ENCODE peak calls at places on chromosomes 11 and 22, in four cellular contexts. One of them, this sample, is unnamed.

GRCh38 chr11:92325416-92325815 is 100.8 kb downstream of the FAT3 start:
- DNase-seq in IMR-90: no peak
- DNase-seq in H9: no peak
- DNase-seq in H1: no peak
- DNase-seq in this sample: no peak

GRCh38 chr11:85590848-85591483 is 36.2 kb downstream of the DLG2 start:
- DNase-seq in IMR-90: peak; percentile 36
- DNase-seq in H9: no peak
- DNase-seq in H1: no peak
- DNase-seq in this sample: peak; percentile 70

GRCh38 chr22:31852691-31853370 is 91.5 kb upstream of the YWHAH start:
- DNase-seq in IMR-90: peak; percentile 21
- DNase-seq in H9: no peak
- DNase-seq in H1: no peak
- DNase-seq in this sample: no peak

GRCh38 chr11:64401775-64402174 is 42.8 kb downstream of the RPS6KA4 start:
- DNase-seq in IMR-90: no peak
- DNase-seq in H9: no peak
- DNase-seq in H1: no peak
- DNase-seq in this sample: no peak

GRCh38 chr11:65315204-65315865 is 669 bp downstream of the CDC42EP2 start:
- DNase-seq in IMR-90: peak; percentile 68
- DNase-seq in H9: peak; percentile 93
- DNase-seq in H1: peak; percentile 76
- DNase-seq in this sample: peak; percentile 89

GRCh38 chr11:64687204-64687603 is 35.8 kb downstream of the NRXN2 start:
- DNase-seq in IMR-90: no peak
- DNase-seq in H9: no peak
- DNase-seq in H1: no peak
- DNase-seq in this sample: no peak

GRCh38 chr11:5596611-5597201 is at the start of gene TRIM6:
- DNase-seq in IMR-90: peak; percentile 35
- DNase-seq in H9: peak; percentile 74
- DNase-seq in H1: no peak
- DNase-seq in this sample: peak; percentile 82

GRCh38 chr22:43136255-43136654 is 6.9 kb downstream of the MCAT start:
- DNase-seq in IMR-90: peak; percentile 30
- DNase-seq in H9: peak; percentile 63
- DNase-seq in H1: no peak
- DNase-seq in this sample: peak; percentile 62

GRCh38 chr11:122367809-122368231 is 251.8 kb upstream of the BLID start:
- DNase-seq in IMR-90: peak; percentile 82
- DNase-seq in H9: no peak
- DNase-seq in H1: no peak
- DNase-seq in this sample: no peak

GRCh38 chr11:2305862-2306823 is 4.3 kb downstream of the TSPAN32 start:
- DNase-seq in IMR-90: peak; percentile 85
- DNase-seq in H9: peak; percentile 29
- DNase-seq in H1: no peak
- DNase-seq in this sample: no peak

GRCh38 chr11:115170133-115170815 is 333.9 kb downstream of the CADM1 start:
- DNase-seq in IMR-90: peak; percentile 38
- DNase-seq in H9: no peak
- DNase-seq in H1: no peak
- DNase-seq in this sample: peak; percentile 31

GRCh38 chr22:48703265-48703941 is 1124.3 kb downstream of the BRD1 start:
- DNase-seq in IMR-90: no peak
- DNase-seq in H9: no peak
- DNase-seq in H1: no peak
- DNase-seq in this sample: no peak

GRCh38 chr22:22820626-22821025 is 67.0 kb upstream of the IGLL5 start:
- DNase-seq in IMR-90: no peak
- DNase-seq in H9: no peak
- DNase-seq in H1: no peak
- DNase-seq in this sample: no peak

GRCh38 chr11:130217133-130217631 is 57.6 kb downstream of the ST14 start:
- DNase-seq in IMR-90: no peak
- DNase-seq in H9: no peak
- DNase-seq in H1: no peak
- DNase-seq in this sample: no peak

GRCh38 chr22:37533995-37534394 is 14.8 kb upstream of the CARD10 start:
- DNase-seq in IMR-90: peak; percentile 88
- DNase-seq in H9: no peak
- DNase-seq in H1: no peak
- DNase-seq in this sample: no peak

GRCh38 chr11:125376117-125376516 is 119.9 kb downstream of the FEZ1 start:
- DNase-seq in IMR-90: no peak
- DNase-seq in H9: peak; percentile 43
- DNase-seq in H1: no peak
- DNase-seq in this sample: peak; percentile 35

GRCh38 chr11:62324738-62325556 is 12.3 kb upstream of the ASRGL1 start:
- DNase-seq in IMR-90: peak; percentile 18
- DNase-seq in H9: peak; percentile 89
- DNase-seq in H1: peak; percentile 41
- DNase-seq in this sample: peak; percentile 86

GRCh38 chr22:44037519-44038370 is 13.6 kb downstream of the PARVB start:
- DNase-seq in IMR-90: peak; percentile 97
- DNase-seq in H9: no peak
- DNase-seq in H1: no peak
- DNase-seq in this sample: peak; percentile 65

GRCh38 chr22:38793721-38794466 is at the start of gene DNAL4:
- DNase-seq in IMR-90: peak; percentile 98
- DNase-seq in H9: peak; percentile 95
- DNase-seq in H1: peak; percentile 92
- DNase-seq in this sample: peak; percentile 99
- H3K56ac ChIP-seq in IMR-90: peak within 1 kb of the TSS; percentile 5
- H3K56ac ChIP-seq in H9: no peak within 1 kb of the TSS
- H3K56ac ChIP-seq in H1: no peak within 1 kb of the TSS
- H3K56ac ChIP-seq in this sample: peak within 1 kb of the TSS; percentile 77

DNA sequence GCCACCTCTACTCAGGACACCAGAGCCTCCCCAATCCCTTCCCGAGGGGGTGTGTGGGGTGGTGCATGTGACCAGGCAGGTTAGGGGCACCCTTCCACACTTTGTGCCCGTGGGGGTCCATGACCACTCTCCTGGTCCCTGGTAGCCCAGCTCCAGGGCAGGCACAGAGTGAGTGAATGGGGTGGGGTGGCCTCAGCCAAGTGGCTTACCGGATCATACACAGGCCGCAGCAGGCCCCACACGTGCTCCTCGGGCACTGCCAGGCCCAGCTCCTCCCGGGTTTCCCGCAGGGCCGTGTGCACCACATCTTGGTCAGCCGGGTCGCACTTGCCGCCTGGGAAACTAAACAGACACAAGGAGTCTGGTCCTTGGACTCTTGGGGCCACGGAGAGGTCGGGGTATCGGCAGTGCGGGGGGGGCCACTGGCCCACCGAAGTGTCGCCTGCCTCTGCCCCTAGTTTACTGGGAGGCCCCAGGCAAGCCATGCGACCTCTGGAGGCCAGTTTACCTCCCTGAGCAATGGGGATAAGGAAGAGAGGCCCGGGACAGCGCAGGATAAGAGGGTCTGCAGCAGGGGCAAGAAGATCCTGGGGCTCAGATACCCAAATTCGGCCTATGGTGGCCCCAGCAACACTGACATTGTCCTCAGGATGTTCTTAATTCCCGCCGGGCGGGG is 889 bp downstream of the NUDT8 start:
- DNase-seq in IMR-90: no peak
- DNase-seq in H9: no peak
- DNase-seq in H1: no peak
- DNase-seq in this sample: peak; percentile 65
- H2AK5ac ChIP-seq in IMR-90: peak overlapping the region; percentile 39
- H2AK5ac ChIP-seq in H9: no peak overlapping the region
- H2AK5ac ChIP-seq in H1: peak overlapping the region; percentile 4
- H2AK5ac ChIP-seq in this sample: no peak overlapping the region

DNA sequence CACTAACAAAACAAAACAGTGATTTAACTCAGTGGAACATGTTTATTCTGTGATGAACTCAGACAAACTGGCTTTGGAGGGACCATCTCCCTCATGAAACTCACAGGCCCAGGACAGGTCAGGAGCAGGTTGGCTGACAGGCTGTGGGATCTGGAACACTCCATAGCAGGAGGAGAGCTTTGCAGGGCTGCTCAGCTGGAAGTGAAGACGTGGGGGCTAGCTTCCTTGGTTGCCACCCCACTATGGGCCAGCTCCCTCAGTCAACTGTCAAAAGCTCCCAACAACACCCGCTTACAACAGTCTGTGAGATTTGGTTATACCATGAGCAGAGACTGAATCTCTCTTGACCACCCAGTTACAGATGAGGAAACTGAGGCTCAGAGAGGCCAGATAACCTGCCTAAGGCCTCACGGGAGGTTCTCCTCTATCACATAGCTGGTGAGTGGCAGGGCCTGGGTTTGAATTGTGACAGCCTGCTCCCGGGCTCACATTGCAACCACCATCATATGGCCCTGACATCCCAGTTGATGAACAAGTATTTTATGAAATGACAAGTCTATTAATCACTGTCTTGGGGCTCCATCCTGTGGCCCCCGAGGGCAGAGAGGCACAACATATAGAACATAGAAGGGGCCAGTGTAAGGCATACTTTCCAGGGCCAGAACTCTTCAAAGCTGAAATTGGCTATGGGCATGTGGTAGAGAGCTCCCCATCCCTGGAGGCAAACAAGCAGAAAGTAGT is 473.4 kb downstream of the MN1 start:
- DNase-seq in IMR-90: no peak
- DNase-seq in H9: peak; percentile 14
- DNase-seq in H1: no peak
- DNase-seq in this sample: no peak
- H3K56ac ChIP-seq in IMR-90: no peak overlapping the region
- H3K56ac ChIP-seq in H9: no peak overlapping the region
- H3K56ac ChIP-seq in H1: no peak overlapping the region
- H3K56ac ChIP-seq in this sample: no peak overlapping the region

GRCh38 chr22:29734429-29734828 is 14.6 kb downstream of the CABP7 start:
- DNase-seq in IMR-90: no peak
- DNase-seq in H9: no peak
- DNase-seq in H1: no peak
- DNase-seq in this sample: no peak
- H2AK5ac ChIP-seq in IMR-90: no peak overlapping the region
- H2AK5ac ChIP-seq in H9: no peak overlapping the region
- H2AK5ac ChIP-seq in H1: no peak overlapping the region
- H2AK5ac ChIP-seq in this sample: no peak overlapping the region

DNA sequence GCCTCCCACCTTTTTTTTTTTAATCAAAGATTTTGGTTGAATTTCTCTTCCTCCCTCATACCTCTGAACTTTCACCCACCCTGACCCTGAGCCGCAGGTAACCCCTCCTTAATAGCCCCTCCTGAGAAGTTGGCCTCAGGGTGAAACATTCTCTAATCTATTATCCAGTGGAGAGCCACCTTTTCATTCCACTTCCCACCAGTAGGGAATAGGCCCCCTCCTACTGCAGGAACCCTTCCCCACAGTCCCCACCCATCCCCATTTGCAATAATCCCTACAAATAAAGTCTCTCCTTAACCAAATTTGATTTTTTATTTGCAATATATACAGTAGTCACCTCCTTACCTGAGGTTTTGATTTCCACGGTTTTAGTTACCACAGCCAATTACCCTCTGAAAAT is 2.1 kb upstream of the SLC35F2 start:
- DNase-seq in IMR-90: no peak
- DNase-seq in H9: no peak
- DNase-seq in H1: no peak
- DNase-seq in this sample: peak; percentile 29
- H3K56ac ChIP-seq in IMR-90: no peak overlapping the region
- H3K56ac ChIP-seq in H9: no peak overlapping the region
- H3K56ac ChIP-seq in H1: no peak overlapping the region
- H3K56ac ChIP-seq in this sample: no peak overlapping the region

GRCh38 chr11:39361557-39361956 is 2097.9 kb downstream of the LRRC4C start:
- DNase-seq in IMR-90: no peak
- DNase-seq in H9: no peak
- DNase-seq in H1: no peak
- DNase-seq in this sample: peak; percentile 14

GRCh38 chr11:39367526-39367925 is 2091.9 kb downstream of the LRRC4C start:
- DNase-seq in IMR-90: no peak
- DNase-seq in H9: no peak
- DNase-seq in H1: no peak
- DNase-seq in this sample: peak; percentile 30

GRCh38 chr11:39365809-39366436 is 2093.5 kb downstream of the LRRC4C start:
- DNase-seq in IMR-90: no peak
- DNase-seq in H9: no peak
- DNase-seq in H1: no peak
- DNase-seq in this sample: peak; percentile 79
- H2AK5ac ChIP-seq in IMR-90: no peak overlapping the region
- H2AK5ac ChIP-seq in H9: no peak overlapping the region
- H2AK5ac ChIP-seq in H1: no peak overlapping the region
- H2AK5ac ChIP-seq in this sample: no peak overlapping the region

GRCh38 chr11:83007909-83008580 is 63.7 kb downstream of the RAB30 start:
- DNase-seq in IMR-90: peak; percentile 24
- DNase-seq in H9: no peak
- DNase-seq in H1: no peak
- DNase-seq in this sample: peak; percentile 59
- H3K56ac ChIP-seq in IMR-90: peak overlapping the region; percentile 32
- H3K56ac ChIP-seq in H9: no peak overlapping the region
- H3K56ac ChIP-seq in H1: no peak overlapping the region
- H3K56ac ChIP-seq in this sample: no peak overlapping the region

GRCh38 chr11:60743058-60743457 is 13.6 kb upstream of the MS4A15 start:
- DNase-seq in IMR-90: no peak
- DNase-seq in H9: no peak
- DNase-seq in H1: no peak
- DNase-seq in this sample: peak; percentile 28
- H2AK5ac ChIP-seq in IMR-90: no peak overlapping the region
- H2AK5ac ChIP-seq in H9: no peak overlapping the region
- H2AK5ac ChIP-seq in H1: no peak overlapping the region
- H2AK5ac ChIP-seq in this sample: no peak overlapping the region

DNA sequence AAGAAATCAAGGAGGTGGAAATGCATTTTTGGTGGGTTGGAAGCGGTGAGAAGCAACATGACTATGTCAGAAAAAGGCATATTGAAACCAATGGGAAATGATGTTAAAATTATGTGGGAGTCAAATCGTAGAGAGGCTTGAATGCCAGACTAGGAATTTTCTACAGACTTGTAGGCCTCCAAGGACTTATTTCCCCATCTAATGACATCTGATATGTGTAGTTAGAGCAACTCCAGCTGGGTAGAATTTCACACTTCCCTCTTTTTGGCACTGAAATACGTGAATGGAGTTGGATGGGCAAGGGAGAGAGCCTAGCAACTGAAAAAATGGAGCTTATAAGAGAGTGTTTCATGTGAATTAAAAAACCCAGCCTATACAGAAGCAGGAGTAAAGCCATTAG is 304.2 kb downstream of the INSC start:
- DNase-seq in IMR-90: no peak
- DNase-seq in H9: no peak
- DNase-seq in H1: no peak
- DNase-seq in this sample: no peak
- H3K56ac ChIP-seq in IMR-90: no peak overlapping the region
- H3K56ac ChIP-seq in H9: no peak overlapping the region
- H3K56ac ChIP-seq in H1: no peak overlapping the region
- H3K56ac ChIP-seq in this sample: no peak overlapping the region